ENCODE peak calls at places on chromosomes 7 and 10, in four cellular contexts. One of them, this sample, is unnamed.

GRCh38 chr10:3154661-3155060 is 17.9 kb downstream of the PITRM1 start:
- DNase-seq in CMK: no peak
- DNase-seq in neural crest cell: no peak
- DNase-seq in Karpas-422: no peak
- DNase-seq in this sample: no peak

GRCh38 chr7:2024227-2024918 is 208.4 kb downstream of the MAD1L1 start:
- DNase-seq in CMK: no peak
- DNase-seq in neural crest cell: no peak
- DNase-seq in Karpas-422: no peak
- DNase-seq in this sample: no peak

GRCh38 chr7:23430902-23431259 is 39.4 kb downstream of the IGF2BP3 start:
- DNase-seq in Karpas-422: no peak
- DNase-seq in neural crest cell: no peak
- DNase-seq in CMK: no peak
- DNase-seq in this sample: no peak

GRCh38 chr10:66828957-66829356 is 96.9 kb upstream of the LRRTM3 start:
- DNase-seq in Karpas-422: no peak
- DNase-seq in CMK: no peak
- DNase-seq in neural crest cell: no peak
- DNase-seq in this sample: no peak

GRCh38 chr7:100215895-100216294 is 3.9 kb upstream of the PVRIG start:
- DNase-seq in CMK: no peak
- DNase-seq in Karpas-422: no peak
- DNase-seq in neural crest cell: no peak
- DNase-seq in this sample: no peak

GRCh38 chr10:101752241-101752640 is 23.7 kb downstream of the FGF8 start:
- DNase-seq in CMK: no peak
- DNase-seq in Karpas-422: no peak
- DNase-seq in neural crest cell: no peak
- DNase-seq in this sample: no peak

GRCh38 chr10:70442332-70442988 is 979 bp upstream of the NODAL start:
- DNase-seq in neural crest cell: no peak
- DNase-seq in Karpas-422: no peak
- DNase-seq in CMK: no peak
- DNase-seq in this sample: no peak

GRCh38 chr10:95474228-95475002 is 86.8 kb downstream of the SORBS1 start:
- DNase-seq in Karpas-422: no peak
- DNase-seq in neural crest cell: no peak
- DNase-seq in CMK: no peak
- DNase-seq in this sample: no peak

GRCh38 chr10:33638401-33638800 is 303.9 kb upstream of the NRP1 start:
- DNase-seq in CMK: no peak
- DNase-seq in Karpas-422: no peak
- DNase-seq in neural crest cell: no peak
- DNase-seq in this sample: no peak

GRCh38 chr7:150848111-150848510 is 4.2 kb upstream of the AOC1 start:
- DNase-seq in CMK: no peak
- DNase-seq in neural crest cell: no peak
- DNase-seq in Karpas-422: no peak
- DNase-seq in this sample: no peak

GRCh38 chr10:49070701-49071100 is 44.6 kb downstream of the VSTM4 start:
- DNase-seq in neural crest cell: no peak
- DNase-seq in Karpas-422: no peak
- DNase-seq in CMK: no peak
- DNase-seq in this sample: no peak

GRCh38 chr10:13701157-13701919 is 114.6 kb downstream of the PRPF18 start:
- DNase-seq in neural crest cell: no peak
- DNase-seq in Karpas-422: no peak
- DNase-seq in CMK: no peak
- DNase-seq in this sample: no peak

GRCh38 chr7:134931487-134931886 is 54.8 kb upstream of the AGBL3 start:
- DNase-seq in CMK: no peak
- DNase-seq in Karpas-422: no peak
- DNase-seq in neural crest cell: no peak
- DNase-seq in this sample: no peak

GRCh38 chr7:100575746-100576383 is 2.2 kb upstream of the SAP25 start:
- DNase-seq in Karpas-422: no peak
- DNase-seq in neural crest cell: no peak
- DNase-seq in CMK: no peak
- DNase-seq in this sample: no peak

GRCh38 chr10:9035355-9035754 is 980.9 kb downstream of the GATA3 start:
- DNase-seq in Karpas-422: no peak
- DNase-seq in neural crest cell: no peak
- DNase-seq in CMK: no peak
- DNase-seq in this sample: no peak

GRCh38 chr7:150962743-150963399 is 15.2 kb downstream of the KCNH2 start:
- DNase-seq in Karpas-422: peak; percentile 81
- DNase-seq in CMK: no peak
- DNase-seq in neural crest cell: peak; percentile 62
- DNase-seq in this sample: peak; percentile 43

GRCh38 chr10:132926777-132927650 is 15.4 kb downstream of the CFAP46 start:
- DNase-seq in neural crest cell: no peak
- DNase-seq in Karpas-422: no peak
- DNase-seq in CMK: no peak
- DNase-seq in this sample: no peak

GRCh38 chr7:828793-829561 is 3.3 kb upstream of the SUN1 start:
- DNase-seq in neural crest cell: no peak
- DNase-seq in Karpas-422: no peak
- DNase-seq in CMK: no peak
- DNase-seq in this sample: no peak

GRCh38 chr7:80826520-80827237 is 92.2 kb downstream of the SEMA3C start:
- DNase-seq in Karpas-422: no peak
- DNase-seq in neural crest cell: no peak
- DNase-seq in CMK: no peak
- DNase-seq in this sample: no peak

GRCh38 chr7:138755831-138756590 is 41.8 kb upstream of the TMEM213 start:
- DNase-seq in CMK: no peak
- DNase-seq in Karpas-422: no peak
- DNase-seq in neural crest cell: no peak
- DNase-seq in this sample: no peak

GRCh38 chr7:156505876-156506275 is 134.7 kb upstream of the RNF32 start:
- DNase-seq in Karpas-422: no peak
- DNase-seq in neural crest cell: no peak
- DNase-seq in CMK: no peak
- DNase-seq in this sample: no peak

GRCh38 chr7:125136755-125137547 is 207.3 kb upstream of the POT1 start:
- DNase-seq in CMK: no peak
- DNase-seq in neural crest cell: no peak
- DNase-seq in Karpas-422: no peak
- DNase-seq in this sample: no peak

GRCh38 chr7:95469187-95469586 is 16.6 kb upstream of the ASB4 start:
- DNase-seq in Karpas-422: no peak
- DNase-seq in CMK: no peak
- DNase-seq in neural crest cell: no peak
- DNase-seq in this sample: no peak

GRCh38 chr10:11795101-11795920 is 27.8 kb upstream of the PROSER2 start:
- DNase-seq in neural crest cell: no peak
- DNase-seq in CMK: no peak
- DNase-seq in Karpas-422: no peak
- DNase-seq in this sample: no peak

GRCh38 chr10:116398224-116398623 is 29.4 kb upstream of the PNLIPRP3 start:
- DNase-seq in CMK: no peak
- DNase-seq in neural crest cell: no peak
- DNase-seq in Karpas-422: no peak
- DNase-seq in this sample: no peak

GRCh38 chr10:124667425-124668130 is 76.6 kb downstream of the FAM53B start:
- DNase-seq in neural crest cell: no peak
- DNase-seq in CMK: no peak
- DNase-seq in Karpas-422: no peak
- DNase-seq in this sample: no peak

GRCh38 chr7:32525839-32526238 is 30.6 kb downstream of the AVL9 start:
- DNase-seq in neural crest cell: no peak
- DNase-seq in Karpas-422: no peak
- DNase-seq in CMK: no peak
- DNase-seq in this sample: no peak

GRCh38 chr7:103240806-103241205 is 56.4 kb upstream of the PMPCB start:
- DNase-seq in neural crest cell: no peak
- DNase-seq in CMK: no peak
- DNase-seq in Karpas-422: no peak
- DNase-seq in this sample: no peak

GRCh38 chr10:112565434-112566053 is 118.5 kb downstream of the VTI1A start:
- DNase-seq in neural crest cell: peak; percentile 59
- DNase-seq in CMK: peak; percentile 29
- DNase-seq in Karpas-422: peak; percentile 87
- DNase-seq in this sample: peak; percentile 30